ENCODE peak calls at places on chromosomes 3 and 15, in ten cellular contexts. W is AG04450, I is PC-3, X is cardiac fibroblast, L is WTC11, S is ascending aorta, H is endothelial cell, M is GM06990, O is Panc1, Z is cardiac muscle cell. P is an unnamed sample.

GRCh38 chr3:114519415-114519814 is 225.6 kb downstream of the TIGIT start:
- DNase-seq in W (peak; percentile 36), S (no peak), Z (peak; percentile 52), M (no peak), H (peak; percentile 20), X (peak; percentile 95), I (no peak), L (peak; percentile 17), O (no peak), P (no peak)

GRCh38 chr3:184160456-184160855 is 5.3 kb downstream of the DVL3 start:
- DNase-seq in I (peak; percentile 72), Z (no peak), M (no peak), L (no peak), X (peak; percentile 66), H (no peak), S (no peak), W (no peak), O (no peak), P (no peak)

GRCh38 chr3:143526016-143526540 is 322.2 kb downstream of the SLC9A9 start:
- DNase-seq in S (no peak), M (no peak), Z (no peak), O (no peak), L (no peak), X (peak; percentile 43), W (no peak), I (no peak), H (no peak), P (no peak)

GRCh38 chr15:63185206-63185605 is 4.2 kb upstream of the RAB8B start:
- DNase-seq in X (no peak), M (no peak), Z (no peak), I (no peak), L (no peak), W (no peak), O (no peak), H (no peak), S (no peak), P (no peak)

GRCh38 chr3:11536132-11536935 is 107.4 kb downstream of the VGLL4 start:
- DNase-seq in Z (peak; percentile 51), H (no peak), X (no peak), I (no peak), O (no peak), M (no peak), S (no peak), L (no peak), W (no peak), P (no peak)

GRCh38 chr15:83766326-83766725 is 112.4 kb downstream of the ADAMTSL3 start:
- DNase-seq in L (no peak), S (no peak), I (no peak), H (no peak), X (peak; percentile 89), O (no peak), W (no peak), Z (no peak), M (no peak), P (no peak)

GRCh38 chr3:171354706-171355582 is 105.3 kb downstream of the TNIK start:
- DNase-seq in M (no peak), S (no peak), X (no peak), Z (no peak), L (no peak), W (no peak), O (no peak), I (peak; percentile 80), H (no peak), P (no peak)

GRCh38 chr3:42544492-42545283 is 37.1 kb downstream of the SEC22C start:
- DNase-seq in I (peak; percentile 72), O (no peak), L (no peak), M (no peak), H (no peak), S (peak; percentile 25), W (no peak), X (no peak), Z (peak; percentile 48), P (no peak)

GRCh38 chr15:50542051-50542450 is 4.4 kb downstream of the USP50 start:
- DNase-seq in H (no peak), I (no peak), Z (no peak), X (peak; percentile 68), L (no peak), O (no peak), S (no peak), M (no peak), W (no peak), P (no peak)

GRCh38 chr15:55183679-55184078 is 13.1 kb downstream of the RSL24D1 start:
- DNase-seq in X (no peak), H (no peak), S (no peak), L (no peak), W (no peak), O (no peak), I (peak; percentile 55), Z (no peak), M (no peak), P (no peak)

GRCh38 chr3:58214484-58215316 is 3.9 kb upstream of the DNASE1L3 start:
- DNase-seq in S (no peak), W (no peak), Z (no peak), X (no peak), O (no peak), L (peak; percentile 23), I (peak; percentile 92), H (no peak), M (peak; percentile 81), P (no peak)

GRCh38 chr15:51619331-51620033 is 3.1 kb downstream of the DMXL2 start:
- DNase-seq in S (no peak), I (no peak), O (no peak), W (no peak), M (no peak), X (no peak), L (no peak), H (no peak), Z (no peak), P (no peak)

GRCh38 chr15:50380089-50380488 is 25.1 kb upstream of the GABPB1 start:
- DNase-seq in H (no peak), Z (no peak), W (no peak), L (no peak), O (no peak), M (no peak), S (no peak), X (peak; percentile 33), I (no peak), P (no peak)

GRCh38 chr3:24579008-24579407 is 84.4 kb upstream of the THRB start:
- DNase-seq in X (no peak), O (no peak), S (no peak), I (no peak), H (no peak), M (no peak), L (no peak), W (no peak), Z (no peak), P (no peak)

GRCh38 chr3:24525022-24525421 is 30.4 kb upstream of the THRB start:
- DNase-seq in X (no peak), H (no peak), O (no peak), L (no peak), M (no peak), Z (no peak), I (no peak), S (no peak), W (no peak), P (no peak)

GRCh38 chr15:73403171-73403570 is 34.4 kb upstream of the HCN4 start:
- DNase-seq in S (no peak), H (no peak), X (peak; percentile 13), I (no peak), W (no peak), L (no peak), O (no peak), M (no peak), Z (no peak), P (no peak)

GRCh38 chr3:122942937-122943827 is 84.4 kb downstream of the SEMA5B start:
- DNase-seq in O (peak; percentile 13), I (peak; percentile 84), Z (peak; percentile 85), X (peak; percentile 66), S (no peak), W (peak; percentile 11), L (peak; percentile 91), H (peak; percentile 95), M (peak; percentile 46), P (no peak)

GRCh38 chr3:139505829-139506386 is 29.6 kb upstream of the RBP2 start:
- DNase-seq in H (no peak), O (no peak), X (no peak), I (no peak), Z (no peak), W (no peak), M (no peak), L (no peak), S (no peak), P (no peak)

GRCh38 chr15:65101891-65102708 is 12.9 kb downstream of the UBAP1L start:
- DNase-seq in L (peak; percentile 66), I (no peak), Z (no peak), H (peak; percentile 56), S (no peak), X (no peak), M (no peak), O (no peak), W (no peak), P (no peak)
- TF ChIP-seq CTCF in L (no peak), I (peak; percentile 3), Z (no peak), H (no peak), S (no peak), X (no peak), M (no peak), O (no peak), W (no peak), P (no peak)

GRCh38 chr15:57356636-57357035 is 19.7 kb upstream of the CGNL1 start:
- DNase-seq in O (no peak), M (no peak), L (no peak), Z (peak; percentile 62), X (peak; percentile 47), H (no peak), I (peak; percentile 41), W (no peak), S (no peak), P (no peak)
- TF ChIP-seq CTCF in O (no peak), M (no peak), L (no peak), Z (no peak), X (no peak), H (no peak), I (no peak), W (no peak), S (no peak), P (no peak)

GRCh38 chr3:107794664-107795443 is 272.1 kb downstream of the BBX start:
- DNase-seq in H (no peak), M (no peak), I (peak; percentile 30), O (no peak), X (peak; percentile 34), W (no peak), Z (no peak), S (no peak), L (no peak), P (no peak)
- TF ChIP-seq CTCF in H (no peak), M (no peak), I (peak; percentile 55), O (peak; percentile 56), X (peak; percentile 20), W (peak; percentile 37), Z (peak; percentile 25), S (no peak), L (no peak), P (no peak)

DNA sequence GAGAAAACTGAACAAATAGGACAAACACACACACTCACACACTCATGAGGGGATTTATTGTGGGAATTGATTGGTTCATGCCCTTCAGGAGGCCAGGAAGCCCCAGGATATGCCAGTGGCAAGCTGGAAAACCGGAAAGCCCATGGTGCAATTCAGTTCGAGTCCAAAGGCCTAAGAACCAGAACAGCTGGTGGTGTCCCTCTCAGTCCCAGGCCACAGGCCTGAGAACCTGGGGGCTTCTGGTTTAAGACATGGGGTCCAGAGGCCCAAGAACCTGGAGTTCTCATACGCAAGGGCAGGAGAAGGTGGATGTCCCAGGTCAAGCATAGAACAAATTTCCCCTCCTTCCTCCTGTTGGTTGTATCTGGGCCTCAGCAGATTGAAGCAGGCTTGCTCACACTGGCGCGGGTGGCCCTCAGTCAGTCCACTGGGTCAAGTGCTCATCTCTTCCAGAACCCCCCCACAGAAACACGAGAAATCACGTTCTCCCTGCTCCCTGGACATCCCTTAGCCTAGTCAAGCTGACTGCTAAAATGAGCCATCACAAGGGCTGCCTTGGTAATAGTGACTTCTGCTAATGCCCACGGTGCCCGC is 50.1 kb upstream of the RPL32 start:
- DNase-seq in I (peak; percentile 12), H (no peak), Z (no peak), X (no peak), W (no peak), O (peak; percentile 15), S (no peak), M (no peak), L (no peak), P (no peak)
- TF ChIP-seq CTCF in I (no peak), H (no peak), Z (no peak), X (no peak), W (no peak), O (no peak), S (no peak), M (no peak), L (no peak), P (no peak)

P was measured in omental fat pad.